ENCODE peak calls at places on chromosomes 6 and 20, in eight cellular contexts. U is stimulated activated CD4-positive, alpha-beta T cell treated with anti-CD3 and anti-CD28 coated beads, Interleukin-1b, Interleukin-23, amount 100 ng/mL, for 48 hours; T is stimulated activated naive B cell treated with anti-CD40 and anti-IgM and Interleukin-4, amounts not matched to agents 10 μg/mL and 1 μg/mL and 100 μg/mL, for 72 hours; B is choroid plexus epithelial cell; G is NCI-H2081; X is EL; P is ELR; K is fibroblast of the conjunctiva. E is an unnamed sample.

GRCh38 chr20:57763235-57763595 is 53.4 kb upstream of the PMEPA1 start:
- DNase-seq in U (no peak), T (no peak), B (no peak), G (no peak), X (no peak), P (no peak), K (no peak), E (no peak)

GRCh38 chr6:148502083-148502772 is 159.6 kb downstream of the SASH1 start:
- DNase-seq in U (no peak), T (no peak), B (peak; percentile 48), G (no peak), X (peak; percentile 54), P (peak; percentile 32), K (peak; percentile 53), E (no peak)

GRCh38 chr20:38447251-38447661 is 12.1 kb upstream of the SNHG17 start:
- DNase-seq in U (no peak), T (no peak), B (no peak), G (no peak), X (no peak), P (no peak), K (no peak), E (no peak)

GRCh38 chr6:80832337-80832736 is 725.9 kb downstream of the BCKDHB start:
- DNase-seq in U (no peak), T (no peak), B (no peak), G (no peak), X (no peak), P (no peak), K (no peak), E (no peak)

GRCh38 chr6:113644861-113645575 is 212.1 kb upstream of the MARCKS start:
- DNase-seq in U (no peak), T (no peak), B (peak; percentile 96), G (no peak), X (peak; percentile 96), P (peak; percentile 96), K (peak; percentile 28), E (no peak)

GRCh38 chr6:40809627-40810026 is 222.5 kb upstream of the LRFN2 start:
- DNase-seq in U (no peak), T (no peak), B (no peak), G (no peak), X (no peak), P (peak; percentile 38), K (no peak), E (no peak)

GRCh38 chr20:23283096-23283850 is 67.3 kb upstream of the NXT1 start:
- DNase-seq in U (no peak), T (no peak), B (no peak), G (no peak), X (no peak), P (no peak), K (no peak), E (no peak)

GRCh38 chr20:25250508-25250907 is 2.6 kb downstream of the PYGB start:
- DNase-seq in U (no peak), T (no peak), B (peak; percentile 58), G (no peak), X (no peak), P (no peak), K (no peak), E (no peak)